ENCODE peak calls at places on chromosome 9, in seven cellular contexts. Q is foreskin keratinocyte; W is AG08395; Y is cardiac muscle cell; L is naive thymus-derived CD8-positive, alpha-beta T cell; F is GM13977; Z is RCC 7860. B is an unnamed sample.
A peak's percentile ranks its signal among the peaks of the same experiment; 100 is the strongest.

GRCh38 chr9:137127301-137128157 is 11.4 kb upstream of the GRIN1 start:
- DNase-seq in Q (no peak), W (no peak), Y (peak; percentile 29), L (peak; percentile 28), F (no peak), Z (no peak), B (no peak)

GRCh38 chr9:83062653-83063527 is at the start of gene RASEF:
- DNase-seq in Q (peak; percentile 52), W (peak; percentile 27), Y (peak; percentile 13), L (no peak), F (no peak), Z (peak; percentile 41), B (no peak)

GRCh38 chr9:123946257-123946855 is 16.4 kb upstream of the DENND1A start:
- DNase-seq in Q (no peak), W (no peak), Y (peak; percentile 32), L (no peak), F (no peak), Z (no peak), B (no peak)

GRCh38 chr9:86598411-86599239 is 244.4 kb upstream of the TUT7 start:
- DNase-seq in Q (no peak), W (peak; percentile 23), Y (peak; percentile 15), L (no peak), F (no peak), Z (no peak), B (no peak)

GRCh38 chr9:108049026-108049591 is 559.5 kb upstream of the KLF4 start:
- DNase-seq in Q (peak; percentile 99), W (peak; percentile 78), Y (peak; percentile 91), L (no peak), F (no peak), Z (peak; percentile 97), B (no peak)

GRCh38 chr9:89619019-89619418 is 14.2 kb downstream of the GADD45G start:
- DNase-seq in Q (no peak), W (no peak), Y (no peak), L (no peak), F (no peak), Z (no peak), B (no peak)

GRCh38 chr9:76913467-76913866 is 7.6 kb upstream of the PRUNE2 start:
- DNase-seq in Q (no peak), W (no peak), Y (no peak), L (no peak), F (no peak), Z (no peak), B (no peak)

GRCh38 chr9:91714020-91714721 is 235.9 kb downstream of the ROR2 start:
- DNase-seq in Q (no peak), W (peak; percentile 45), Y (peak; percentile 82), L (no peak), F (no peak), Z (no peak), B (no peak)

GRCh38 chr9:563200-563599 is 278.3 kb upstream of the DMRT1 start:
- DNase-seq in Q (no peak), W (no peak), Y (no peak), L (no peak), F (no peak), Z (no peak), B (no peak)

GRCh38 chr9:123871781-123872180 is 58.1 kb downstream of the DENND1A start:
- DNase-seq in Q (no peak), W (no peak), Y (no peak), L (no peak), F (no peak), Z (no peak), B (no peak)

GRCh38 chr9:98708933-98709911 is at the start of gene GABBR2:
- DNase-seq in Q (peak; percentile 1), W (peak; percentile 12), Y (no peak), L (no peak), F (no peak), Z (no peak), B (no peak)

GRCh38 chr9:107176701-107177100 is 106.4 kb upstream of the RAD23B start:
- DNase-seq in Q (no peak), W (peak; percentile 49), Y (peak; percentile 66), L (no peak), F (no peak), Z (no peak), B (no peak)

GRCh38 chr9:133496901-133497411 is 18.1 kb upstream of the SLC2A6 start:
- DNase-seq in Q (no peak), W (no peak), Y (no peak), L (no peak), F (no peak), Z (no peak), B (no peak)

GRCh38 chr9:88749420-88749819 is 214.4 kb downstream of the NXNL2 start:
- DNase-seq in Q (peak; percentile 73), W (peak; percentile 51), Y (peak; percentile 73), L (no peak), F (no peak), Z (peak; percentile 44), B (no peak)

GRCh38 chr9:81335879-81336421 is 353.4 kb downstream of the TLE1 start:
- DNase-seq in Q (no peak), W (no peak), Y (no peak), L (no peak), F (no peak), Z (no peak), B (no peak)

GRCh38 chr9:9585920-9586319 is 1026.9 kb downstream of the PTPRD start:
- DNase-seq in Q (no peak), W (no peak), Y (no peak), L (no peak), F (no peak), Z (no peak), B (no peak)

GRCh38 chr9:127723450-127723849 is 7.6 kb downstream of the TTC16 start:
- DNase-seq in Q (no peak), W (peak; percentile 90), Y (peak; percentile 74), L (no peak), F (no peak), Z (peak; percentile 48), B (no peak)

GRCh38 chr9:137339606-137340462 is 37.8 kb upstream of the NRARP start:
- DNase-seq in Q (no peak), W (no peak), Y (peak; percentile 66), L (no peak), F (no peak), Z (no peak), B (no peak)

GRCh38 chr9:131402738-131403492 is 9.0 kb downstream of the PRRC2B start:
- DNase-seq in Q (peak; percentile 58), W (peak; percentile 85), Y (peak; percentile 94), L (no peak), F (no peak), Z (peak; percentile 70), B (no peak)

GRCh38 chr9:19409406-19410194 is 791 bp downstream of the ACER2 start:
- DNase-seq in Q (peak; percentile 46), W (peak; percentile 7), Y (peak; percentile 68), L (no peak), F (peak; percentile 35), Z (no peak), B (no peak)

GRCh38 chr9:78938821-78939220 is 632.9 kb upstream of the TLE4 start:
- DNase-seq in Q (no peak), W (peak; percentile 6), Y (no peak), L (no peak), F (no peak), Z (no peak), B (no peak)

GRCh38 chr9:71177901-71178300 is 56.5 kb upstream of the TRPM3 start:
- DNase-seq in Q (no peak), W (no peak), Y (no peak), L (no peak), F (no peak), Z (no peak), B (no peak)

GRCh38 chr9:131405429-131405828 is 11.5 kb downstream of the PRRC2B start:
- DNase-seq in Q (no peak), W (peak; percentile 71), Y (peak; percentile 91), L (no peak), F (no peak), Z (no peak), B (no peak)

GRCh38 chr9:88828492-88828974 is 162.7 kb upstream of the S1PR3 start:
- DNase-seq in Q (no peak), W (no peak), Y (peak; percentile 69), L (no peak), F (no peak), Z (no peak), B (no peak)

GRCh38 chr9:77712533-77713130 is 64.5 kb upstream of the GNA14 start:
- DNase-seq in Q (peak; percentile 92), W (peak; percentile 61), Y (peak; percentile 71), L (no peak), F (no peak), Z (peak; percentile 91), B (no peak)

GRCh38 chr9:107249131-107249533 is 33.9 kb upstream of the RAD23B start:
- DNase-seq in Q (peak; percentile 93), W (no peak), Y (no peak), L (no peak), F (no peak), Z (no peak), B (no peak)